ENCODE peak calls at places on chromosomes 7 and 10, in four cellular contexts. F is lung; U is CD8-positive, alpha-beta memory T cell; J is neuronal stem cell. E is an unnamed sample. For H3K27me3, the result is how much of the 10 kb centered on the place peaks cover.

GRCh38 chr10:79260803-79261740 is 86.2 kb upstream of the PPIF start:
- DNase-seq in F (no peak), U (no peak), J (no peak), E (peak)

GRCh38 chr10:4194231-4194630 is 409.2 kb upstream of the KLF6 start:
- DNase-seq in F (no peak), U (no peak), J (no peak), E (no peak)

GRCh38 chr7:19969859-19970493 is 196.6 kb upstream of the TMEM196 start:
- DNase-seq in F (no peak), U (no peak), J (no peak), E (no peak)

GRCh38 chr7:51019231-51019844 is 236.6 kb upstream of the GRB10 start:
- DNase-seq in F (no peak), U (no peak), J (no peak), E (no peak)

GRCh38 chr7:30237271-30237695 is 47.1 kb upstream of the ZNRF2 start:
- DNase-seq in F (no peak), U (no peak), J (no peak), E (no peak)

GRCh38 chr10:1009071-1009494 is 16.6 kb downstream of the IDI2 start:
- DNase-seq in F (no peak), U (no peak), J (no peak), E (no peak)

GRCh38 chr10:28532223-28532508 is 752 bp upstream of the WAC start:
- DNase-seq in F (no peak), U (no peak), J (no peak), E (no peak)

GRCh38 chr10:132578287-132578951 is 40.8 kb downstream of the INPP5A start:
- DNase-seq in F (no peak), U (no peak), J (no peak), E (no peak)

GRCh38 chr10:97019213-97019844 is 166.4 kb downstream of the SLIT1 start:
- DNase-seq in F (no peak), U (no peak), J (no peak), E (no peak)

GRCh38 chr10:62733654-62734293 is 70.7 kb upstream of the ADO start:
- DNase-seq in F (no peak), U (no peak), J (no peak), E (no peak)

GRCh38 chr10:58512470-58513188 is at the start of gene BICC1:
- DNase-seq in F (no peak), U (no peak), J (peak), E (peak)

GRCh38 chr7:11436317-11436716 is 395.7 kb downstream of the THSD7A start:
- DNase-seq in F (no peak), U (no peak), J (no peak), E (no peak)

GRCh38 chr10:27464993-27465392 is 39.1 kb upstream of the RAB18 start:
- DNase-seq in F (no peak), U (no peak), J (no peak), E (no peak)

GRCh38 chr10:72659694-72660093 is 32.2 kb upstream of the MCU start:
- DNase-seq in F (no peak), U (no peak), J (no peak), E (no peak)

GRCh38 chr10:11058965-11059364 is 41.3 kb downstream of the CELF2 start:
- DNase-seq in F (no peak), U (no peak), J (no peak), E (no peak)

GRCh38 chr7:26197153-26198115 is 3.1 kb downstream of the HNRNPA2B1 start:
- DNase-seq in F (no peak), U (no peak), J (no peak), E (no peak)

GRCh38 chr7:12911053-12911452 is 223.6 kb downstream of the ARL4A start:
- DNase-seq in F (no peak), U (no peak), J (no peak), E (no peak)

GRCh38 chr10:71752391-71753090 is 20.8 kb downstream of the VSIR start:
- DNase-seq in F (no peak), U (no peak), J (no peak), E (peak)

GRCh38 chr7:33933611-33934281 is 28.4 kb downstream of the BMPER start:
- DNase-seq in F (no peak), U (no peak), J (no peak), E (no peak)

GRCh38 chr10:44066856-44067255 is 318.0 kb downstream of the CXCL12 start:
- DNase-seq in F (no peak), U (no peak), J (no peak), E (no peak)

GRCh38 chr10:117240730-117241529 is at the start of gene SLC18A2:
- DNase-seq in F (no peak), U (no peak), J (no peak), E (no peak)

GRCh38 chr10:45505336-45505735 is 131.3 kb downstream of the ALOX5 start:
- DNase-seq in F (no peak), U (no peak), J (no peak), E (no peak)

GRCh38 chr10:13146383-13146782 is 15.0 kb upstream of the MCM10 start:
- DNase-seq in F (no peak), U (no peak), J (no peak), E (no peak)

GRCh38 chr7:141785711-141786552 is 4.1 kb upstream of the TAS2R5 start:
- DNase-seq in F (no peak), U (no peak), J (peak), E (peak)

GRCh38 chr7:142485617-142486226 is 227.9 kb upstream of the PRSS58 start:
- DNase-seq in F (no peak), U (peak), J (no peak), E (peak)

GRCh38 chr10:44697096-44697495 is 214.0 kb upstream of the TMEM72 start:
- DNase-seq in F (no peak), U (no peak), J (no peak), E (no peak)

GRCh38 chr10:110802551-110803238 is 69.0 kb upstream of the PDCD4 start:
- DNase-seq in F (peak), U (peak), J (no peak), E (no peak)

GRCh38 chr10:61905446-61905725 is 3.9 kb downstream of the ARID5B start:
- DNase-seq in F (no peak), U (no peak), J (no peak), E (no peak)

GRCh38 chr10:57015595-57016303 is 654.7 kb upstream of the ZWINT start:
- DNase-seq in F (no peak), U (no peak), J (no peak), E (no peak)

GRCh38 chr7:129779602-129780256 is 168.2 kb downstream of the NRF1 start:
- DNase-seq in F (peak), U (no peak), J (peak), E (no peak)
- H3K4me3 ChIP-seq in F (peak), U (no peak), J (no peak), E (peak)

GRCh38 chr7:36048141-36048901 is 104.7 kb upstream of the EEPD1 start:
- DNase-seq in F (no peak), U (no peak), J (no peak), E (no peak)

GRCh38 chr7:36045830-36046341 is 107.2 kb upstream of the EEPD1 start:
- DNase-seq in F (no peak), U (no peak), J (no peak), E (peak)

GRCh38 chr7:36045275-36045674 is 107.8 kb upstream of the EEPD1 start:
- DNase-seq in F (no peak), U (no peak), J (no peak), E (no peak)

GRCh38 chr7:36048902-36049240 is 104.2 kb upstream of the EEPD1 start:
- DNase-seq in F (no peak), U (no peak), J (no peak), E (no peak)

DNA sequence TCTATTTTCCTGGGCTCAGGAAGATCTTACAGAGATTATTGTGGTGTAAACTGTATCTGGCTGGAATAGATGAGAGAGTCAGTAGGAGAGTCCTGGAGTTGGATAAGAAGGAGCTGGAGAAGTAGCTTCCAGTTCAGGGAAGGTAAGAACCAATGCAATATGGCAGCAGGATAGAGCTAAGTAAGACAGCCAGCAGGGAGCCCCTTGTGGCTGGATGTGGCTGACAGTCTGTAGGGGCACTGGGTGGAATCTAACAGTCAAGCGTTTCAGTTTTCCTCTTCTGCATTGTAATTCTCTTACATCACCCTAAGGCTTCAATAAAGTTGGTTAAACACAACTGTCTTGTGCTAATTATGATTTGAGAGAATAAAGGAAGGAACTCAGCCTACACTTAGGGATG is 105.8 kb upstream of the EEPD1 start:
- DNase-seq in F (no peak), U (no peak), J (no peak), E (no peak)
- H3K27me3 ChIP-seq in F (under half), U (under half), J (under half), E (under half)

GRCh38 chr10:75111906-75112703 is 649 bp downstream of the SAMD8 start:
- DNase-seq in F (peak), U (peak), J (peak), E (peak)

GRCh38 chr10:75109459-75109778 is 2.0 kb upstream of the SAMD8 start:
- DNase-seq in F (no peak), U (no peak), J (no peak), E (no peak)

GRCh38 chr10:75111367-75111905 is at the start of gene SAMD8:
- DNase-seq in F (peak), U (peak), J (peak), E (peak)

GRCh38 chr10:75108684-75109458 is 2.6 kb upstream of the SAMD8 start:
- DNase-seq in F (no peak), U (no peak), J (peak), E (peak)

DNA sequence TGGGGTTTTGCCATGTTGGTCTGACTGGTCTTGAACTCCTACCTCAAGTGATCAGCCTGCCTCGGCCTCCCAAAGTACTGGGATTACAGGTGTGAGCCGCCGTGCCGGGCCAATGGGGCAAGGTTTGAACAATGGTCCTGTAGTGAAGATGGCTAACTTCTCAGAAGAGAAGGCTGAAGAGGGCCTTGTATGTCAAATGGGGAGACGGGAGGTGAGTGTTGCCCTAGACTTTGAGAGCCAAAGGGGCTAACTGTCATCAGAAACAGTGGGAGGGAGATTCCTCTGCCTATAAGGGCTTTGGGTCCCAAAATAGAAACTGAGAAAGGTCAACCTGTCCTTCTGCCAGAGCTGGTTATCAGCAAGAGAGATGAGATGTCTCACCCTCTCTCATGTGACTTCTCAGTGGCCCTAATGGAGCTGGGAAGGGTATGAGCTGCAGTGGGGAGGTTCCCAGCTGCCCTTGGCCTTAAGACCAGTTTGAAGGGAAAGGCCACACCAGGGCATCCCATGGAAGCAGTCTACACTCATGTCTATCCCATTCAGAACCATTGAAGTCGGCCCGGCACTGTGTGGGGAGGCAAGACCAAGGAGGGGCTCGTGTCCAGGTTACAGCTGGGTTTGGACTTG is 1.3 kb upstream of the SAMD8 start:
- DNase-seq in F (no peak), U (no peak), J (no peak), E (no peak)
- H3K27ac ChIP-seq in F (peak), U (peak), J (peak), E (no peak)

GRCh38 chr10:99569253-99569939 is 36.7 kb downstream of the NKX2-3 start:
- DNase-seq in F (no peak), U (no peak), J (no peak), E (no peak)

GRCh38 chr10:99564361-99564760 is 31.6 kb downstream of the NKX2-3 start:
- DNase-seq in F (no peak), U (no peak), J (no peak), E (no peak)

GRCh38 chr10:99562631-99563030 is 29.9 kb downstream of the NKX2-3 start:
- DNase-seq in F (no peak), U (no peak), J (no peak), E (no peak)

GRCh38 chr10:99560277-99561126 is 27.8 kb downstream of the NKX2-3 start:
- DNase-seq in F (peak), U (peak), J (peak), E (peak)

DNA sequence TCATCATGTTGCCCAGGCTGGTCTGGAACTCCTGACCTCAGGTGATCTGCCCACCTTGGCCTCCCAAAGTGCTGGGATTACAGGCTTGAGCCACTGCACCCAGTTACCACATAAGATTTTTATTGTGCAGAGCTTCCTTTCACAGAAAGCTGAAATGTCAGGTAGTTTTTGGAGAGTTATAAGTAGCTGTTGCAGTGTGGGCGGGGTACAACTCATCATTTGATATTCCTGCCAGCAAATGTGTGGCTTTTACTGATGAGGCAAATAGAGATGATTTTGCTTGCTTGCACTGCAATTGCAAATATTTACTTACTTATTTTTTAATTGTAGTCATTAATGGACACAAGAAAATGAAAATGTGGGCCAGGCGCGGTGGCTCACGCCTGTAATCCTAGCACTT is 32.4 kb downstream of the NKX2-3 start:
- DNase-seq in F (no peak), U (no peak), J (no peak), E (no peak)
- H3K4me3 ChIP-seq in F (no peak), U (no peak), J (no peak), E (no peak)

GRCh38 chr7:73648593-73649332 is 18.9 kb upstream of the VPS37D start:
- DNase-seq in F (no peak), U (no peak), J (no peak), E (no peak)

GRCh38 chr7:73650524-73650923 is 17.1 kb upstream of the VPS37D start:
- DNase-seq in F (no peak), U (no peak), J (no peak), E (no peak)

GRCh38 chr7:73645643-73646182 is 21.4 kb upstream of the MLXIPL start:
- DNase-seq in F (no peak), U (no peak), J (no peak), E (no peak)

GRCh38 chr7:73646785-73647724 is 20.6 kb upstream of the VPS37D start:
- DNase-seq in F (no peak), U (no peak), J (no peak), E (no peak)

GRCh38 chr7:73647725-73648592 is 19.7 kb upstream of the VPS37D start:
- DNase-seq in F (no peak), U (no peak), J (no peak), E (peak)
- H3K27me3 ChIP-seq in F (under half), U (under half), J (under half), E (under half)

DNA sequence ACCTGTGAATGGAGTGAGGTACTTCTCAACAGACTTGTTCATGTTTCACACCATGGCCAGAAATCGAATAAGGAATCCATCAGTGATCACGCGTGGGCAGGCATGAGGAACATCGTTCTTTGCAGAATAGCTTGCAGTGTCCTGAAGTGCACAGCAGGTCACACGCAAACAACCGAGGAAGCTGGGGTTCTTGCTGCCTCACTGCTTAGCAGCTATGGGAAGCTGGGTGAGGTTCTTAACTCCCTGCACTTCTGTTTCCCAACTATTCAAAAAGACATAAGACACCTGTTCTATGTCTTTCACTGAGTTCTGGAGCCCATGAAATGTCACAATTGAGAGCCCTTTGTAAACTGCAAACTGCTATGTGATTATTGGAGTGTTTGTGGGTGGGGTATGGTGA is 253.4 kb downstream of the KIAA1217 start:
- DNase-seq in F (no peak), U (no peak), J (no peak), E (no peak)
- H3K27ac ChIP-seq in F (no peak), U (no peak), J (no peak), E (no peak)

GRCh38 chr10:95480102-95480900 is 80.9 kb downstream of the SORBS1 start:
- DNase-seq in F (no peak), U (no peak), J (no peak), E (no peak)
- H3K4me3 ChIP-seq in F (no peak), U (no peak), J (no peak), E (no peak)

GRCh38 chr10:49185213-49185612 is 3.0 kb downstream of the TMEM273 start:
- DNase-seq in F (no peak), U (no peak), J (no peak), E (no peak)
- H3K27me3 ChIP-seq in F (under half), U (under half), J (under half), E (under half)

DNA sequence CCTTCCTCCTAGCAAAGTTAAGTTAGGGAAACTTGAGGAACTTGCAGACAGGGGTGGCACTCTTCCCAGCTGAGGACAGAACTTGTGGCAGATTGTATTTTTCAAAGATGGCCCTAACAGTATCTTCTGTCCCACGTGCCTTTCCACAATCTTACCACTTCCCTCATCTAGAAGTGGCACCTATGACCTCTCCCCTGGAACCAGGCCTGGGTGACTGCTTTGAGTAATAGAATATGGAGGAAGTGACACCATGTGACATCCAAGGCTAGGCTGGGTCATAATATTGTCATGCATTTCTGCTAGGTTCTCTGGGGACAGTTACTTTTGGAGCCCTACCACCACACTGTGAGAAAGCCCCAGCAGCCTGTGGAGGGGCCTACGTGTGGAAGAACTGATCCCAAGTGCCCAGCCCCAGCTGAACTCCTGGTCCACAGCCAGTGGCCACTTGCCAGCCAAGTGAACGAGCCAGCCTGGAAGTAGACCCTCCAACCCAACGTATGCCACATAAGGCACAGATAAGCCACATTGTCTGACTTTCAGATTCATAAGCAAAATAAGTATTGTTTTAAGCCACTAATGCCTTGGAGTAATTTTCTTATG is 193.7 kb downstream of the PTPN20 start:
- DNase-seq in F (peak), U (no peak), J (no peak), E (no peak)
- H3K27ac ChIP-seq in F (no peak), U (no peak), J (no peak), E (no peak)

E was measured in WERI-Rb-1.